ENCODE peak calls at places on chromosomes 5 and 9, in six cellular contexts. T is HFF-Myc; F is mesothelial cell of epicardium; V is activated CD8-positive, alpha-beta T cell treated with anti-CD3 and anti-CD28 coated beads, Interleukin-2, amount 10 ng/mL, durations not matched to agents 7 days and 5 days; N is mucosa of descending colon; K is D721Med. J is an unnamed sample.

GRCh38 chr5:157026789-157027424 is 32.0 kb downstream of the HAVCR1 start:
- DNase-seq in T (no peak), F (no peak), V (peak; percentile 34), N (no peak), K (no peak), J (no peak)

GRCh38 chr5:103228056-103228455 is 30.5 kb upstream of the MACIR start:
- DNase-seq in T (no peak), F (no peak), V (no peak), N (no peak), K (no peak), J (no peak)

GRCh38 chr9:120693609-120694008 is 20.7 kb downstream of the MEGF9 start:
- DNase-seq in T (no peak), F (no peak), V (no peak), N (no peak), K (no peak), J (no peak)

GRCh38 chr9:100170556-100170955 is 71.5 kb downstream of the INVS start:
- DNase-seq in T (no peak), F (no peak), V (no peak), N (no peak), K (no peak), J (no peak)

GRCh38 chr9:16461231-16461840 is 409.1 kb downstream of the BNC2 start:
- DNase-seq in T (no peak), F (no peak), V (no peak), N (no peak), K (no peak), J (no peak)

GRCh38 chr9:109335121-109335520 is 14.3 kb upstream of the EPB41L4B start:
- DNase-seq in T (no peak), F (no peak), V (no peak), N (no peak), K (no peak), J (no peak)

GRCh38 chr5:172144291-172144815 is 43.7 kb downstream of the STK10 start:
- DNase-seq in T (no peak), F (no peak), V (no peak), N (no peak), K (no peak), J (no peak)

GRCh38 chr5:102753889-102754498 is 1.1 kb upstream of the PAM start:
- DNase-seq in T (no peak), F (no peak), V (no peak), N (no peak), K (no peak), J (no peak)

GRCh38 chr5:167534131-167534530 is 757.3 kb upstream of the WWC1 start:
- DNase-seq in T (no peak), F (no peak), V (no peak), N (no peak), K (no peak), J (no peak)

GRCh38 chr5:40171971-40172370 is 507.7 kb upstream of the PTGER4 start:
- DNase-seq in T (peak; percentile 11), F (no peak), V (no peak), N (no peak), K (no peak), J (no peak)

GRCh38 chr5:72436796-72437471 is 70.3 kb downstream of the ZNF366 start:
- DNase-seq in T (no peak), F (no peak), V (no peak), N (no peak), K (no peak), J (no peak)

GRCh38 chr9:115672477-115673316 is 480.9 kb upstream of the PAPPA start:
- DNase-seq in T (peak; percentile 84), F (no peak), V (no peak), N (no peak), K (no peak), J (no peak)

GRCh38 chr5:14727428-14727865 is 62.9 kb downstream of the OTULIN start:
- DNase-seq in T (peak; percentile 56), F (peak; percentile 73), V (peak; percentile 83), N (peak; percentile 88), K (peak; percentile 60), J (peak; percentile 25)

GRCh38 chr9:98826716-98827115 is 19.2 kb downstream of the GALNT12 start:
- DNase-seq in T (no peak), F (no peak), V (no peak), N (no peak), K (no peak), J (no peak)

GRCh38 chr9:30670805-30671562 is 1713.5 kb upstream of the ACO1 start:
- DNase-seq in T (no peak), F (no peak), V (no peak), N (no peak), K (no peak), J (no peak)

GRCh38 chr9:125513634-125514413 is 193.2 kb downstream of the MAPKAP1 start:
- DNase-seq in T (no peak), F (no peak), V (no peak), N (peak; percentile 50), K (no peak), J (no peak)

GRCh38 chr5:179618923-179619554 is 4.4 kb downstream of the HNRNPH1 start:
- DNase-seq in T (no peak), F (no peak), V (no peak), N (no peak), K (no peak), J (no peak)

GRCh38 chr5:5881294-5881693 is 458.8 kb downstream of the ICE1 start:
- DNase-seq in T (no peak), F (no peak), V (no peak), N (no peak), K (no peak), J (no peak)